ENCODE peak calls at places on chromosomes 11 and 22, in eight cellular contexts. One of them, this sample, is unnamed.

GRCh38 chr11:5712507-5712906 is 22.9 kb downstream of the TRIM22 start:
- DNase-seq in astrocyte of the spinal cord: peak
- DNase-seq in A549: peak
- DNase-seq in heart right ventricle: no peak
- DNase-seq in brain microvascular endothelial cell: no peak
- DNase-seq in thoracic aorta: no peak
- DNase-seq in AG10803: no peak
- DNase-seq in fibroblast of mammary gland: no peak
- DNase-seq in this sample: peak

GRCh38 chr11:88338223-88338661 is 706 bp upstream of the CTSC start:
- DNase-seq in A549: peak
- DNase-seq in brain microvascular endothelial cell: peak
- DNase-seq in heart right ventricle: peak
- DNase-seq in fibroblast of mammary gland: peak
- DNase-seq in thoracic aorta: no peak
- DNase-seq in AG10803: peak
- DNase-seq in astrocyte of the spinal cord: peak
- DNase-seq in this sample: peak

GRCh38 chr11:57460017-57460755 is at the start of gene RTN4RL2:
- DNase-seq in AG10803: peak
- DNase-seq in A549: peak
- DNase-seq in astrocyte of the spinal cord: peak
- DNase-seq in brain microvascular endothelial cell: peak
- DNase-seq in thoracic aorta: no peak
- DNase-seq in fibroblast of mammary gland: peak
- DNase-seq in heart right ventricle: peak
- DNase-seq in this sample: peak

GRCh38 chr11:21037836-21038235 is 368.4 kb downstream of the NELL1 start:
- DNase-seq in A549: no peak
- DNase-seq in AG10803: no peak
- DNase-seq in brain microvascular endothelial cell: no peak
- DNase-seq in thoracic aorta: no peak
- DNase-seq in heart right ventricle: no peak
- DNase-seq in astrocyte of the spinal cord: no peak
- DNase-seq in fibroblast of mammary gland: no peak
- DNase-seq in this sample: no peak

GRCh38 chr11:74754507-74755255 is 6.0 kb downstream of the RNF169 start:
- DNase-seq in A549: peak
- DNase-seq in astrocyte of the spinal cord: peak
- DNase-seq in fibroblast of mammary gland: peak
- DNase-seq in AG10803: peak
- DNase-seq in heart right ventricle: no peak
- DNase-seq in brain microvascular endothelial cell: peak
- DNase-seq in thoracic aorta: no peak
- DNase-seq in this sample: peak

GRCh38 chr11:16226245-16226644 is 130.1 kb downstream of the SOX6 start:
- DNase-seq in astrocyte of the spinal cord: peak
- DNase-seq in brain microvascular endothelial cell: no peak
- DNase-seq in A549: peak
- DNase-seq in fibroblast of mammary gland: peak
- DNase-seq in heart right ventricle: peak
- DNase-seq in thoracic aorta: no peak
- DNase-seq in AG10803: no peak
- DNase-seq in this sample: peak

GRCh38 chr11:13983081-13983751 is 20.7 kb downstream of the SPON1 start:
- DNase-seq in heart right ventricle: no peak
- DNase-seq in AG10803: peak
- DNase-seq in A549: no peak
- DNase-seq in thoracic aorta: no peak
- DNase-seq in fibroblast of mammary gland: peak
- DNase-seq in brain microvascular endothelial cell: no peak
- DNase-seq in astrocyte of the spinal cord: peak
- DNase-seq in this sample: no peak

GRCh38 chr22:20671409-20672081 is 102.4 kb upstream of the SERPIND1 start:
- DNase-seq in astrocyte of the spinal cord: no peak
- DNase-seq in thoracic aorta: no peak
- DNase-seq in heart right ventricle: no peak
- DNase-seq in brain microvascular endothelial cell: no peak
- DNase-seq in A549: no peak
- DNase-seq in fibroblast of mammary gland: no peak
- DNase-seq in AG10803: no peak
- DNase-seq in this sample: no peak

GRCh38 chr11:119694334-119694733 is 34.7 kb downstream of the NECTIN1 start:
- DNase-seq in astrocyte of the spinal cord: no peak
- DNase-seq in A549: peak
- DNase-seq in brain microvascular endothelial cell: no peak
- DNase-seq in fibroblast of mammary gland: no peak
- DNase-seq in AG10803: no peak
- DNase-seq in thoracic aorta: no peak
- DNase-seq in heart right ventricle: no peak
- DNase-seq in this sample: no peak

GRCh38 chr11:57203359-57203758 is 21.6 kb downstream of the LRRC55 start:
- DNase-seq in brain microvascular endothelial cell: no peak
- DNase-seq in A549: no peak
- DNase-seq in astrocyte of the spinal cord: no peak
- DNase-seq in AG10803: peak
- DNase-seq in fibroblast of mammary gland: peak
- DNase-seq in heart right ventricle: peak
- DNase-seq in thoracic aorta: no peak
- DNase-seq in this sample: peak

GRCh38 chr11:11876458-11876857 is 34.7 kb downstream of the USP47 start:
- DNase-seq in heart right ventricle: no peak
- DNase-seq in fibroblast of mammary gland: peak
- DNase-seq in astrocyte of the spinal cord: no peak
- DNase-seq in AG10803: no peak
- DNase-seq in brain microvascular endothelial cell: peak
- DNase-seq in thoracic aorta: no peak
- DNase-seq in A549: peak
- DNase-seq in this sample: no peak

GRCh38 chr11:2768471-2769408 is 68.9 kb upstream of the KCNQ1OT1 start:
- DNase-seq in A549: peak
- DNase-seq in astrocyte of the spinal cord: peak
- DNase-seq in thoracic aorta: no peak
- DNase-seq in fibroblast of mammary gland: peak
- DNase-seq in heart right ventricle: no peak
- DNase-seq in AG10803: peak
- DNase-seq in brain microvascular endothelial cell: peak
- DNase-seq in this sample: peak

GRCh38 chr22:36671398-36671797 is 32.2 kb downstream of the CACNG2 start:
- DNase-seq in astrocyte of the spinal cord: no peak
- DNase-seq in heart right ventricle: no peak
- DNase-seq in fibroblast of mammary gland: no peak
- DNase-seq in thoracic aorta: no peak
- DNase-seq in brain microvascular endothelial cell: no peak
- DNase-seq in A549: no peak
- DNase-seq in AG10803: peak
- DNase-seq in this sample: no peak

GRCh38 chr22:22390989-22391388 is 117.6 kb downstream of the ZNF280B start:
- DNase-seq in AG10803: no peak
- DNase-seq in fibroblast of mammary gland: no peak
- DNase-seq in brain microvascular endothelial cell: no peak
- DNase-seq in A549: no peak
- DNase-seq in astrocyte of the spinal cord: no peak
- DNase-seq in heart right ventricle: no peak
- DNase-seq in thoracic aorta: no peak
- DNase-seq in this sample: no peak

GRCh38 chr11:16784097-16784496 is 45.6 kb downstream of the C11orf58 start:
- DNase-seq in fibroblast of mammary gland: no peak
- DNase-seq in heart right ventricle: no peak
- DNase-seq in thoracic aorta: no peak
- DNase-seq in A549: no peak
- DNase-seq in astrocyte of the spinal cord: no peak
- DNase-seq in AG10803: no peak
- DNase-seq in brain microvascular endothelial cell: no peak
- DNase-seq in this sample: no peak

GRCh38 chr11:107014871-107015270 is 3.4 kb downstream of the GUCY1A2 start:
- DNase-seq in heart right ventricle: no peak
- DNase-seq in AG10803: no peak
- DNase-seq in A549: no peak
- DNase-seq in fibroblast of mammary gland: peak
- DNase-seq in brain microvascular endothelial cell: no peak
- DNase-seq in thoracic aorta: no peak
- DNase-seq in astrocyte of the spinal cord: peak
- DNase-seq in this sample: peak

GRCh38 chr22:38938925-38939324 is 18.5 kb upstream of the APOBEC3A start:
- DNase-seq in A549: no peak
- DNase-seq in astrocyte of the spinal cord: no peak
- DNase-seq in thoracic aorta: no peak
- DNase-seq in brain microvascular endothelial cell: no peak
- DNase-seq in heart right ventricle: no peak
- DNase-seq in AG10803: no peak
- DNase-seq in fibroblast of mammary gland: no peak
- DNase-seq in this sample: no peak

GRCh38 chr22:49353185-49353584 is 474.5 kb downstream of the BRD1 start:
- DNase-seq in heart right ventricle: no peak
- DNase-seq in brain microvascular endothelial cell: no peak
- DNase-seq in fibroblast of mammary gland: no peak
- DNase-seq in astrocyte of the spinal cord: no peak
- DNase-seq in thoracic aorta: no peak
- DNase-seq in AG10803: no peak
- DNase-seq in A549: no peak
- DNase-seq in this sample: no peak

GRCh38 chr11:3616721-3617460 is 24.9 kb downstream of the ART5 start:
- DNase-seq in heart right ventricle: no peak
- DNase-seq in brain microvascular endothelial cell: no peak
- DNase-seq in AG10803: no peak
- DNase-seq in astrocyte of the spinal cord: no peak
- DNase-seq in thoracic aorta: no peak
- DNase-seq in A549: no peak
- DNase-seq in fibroblast of mammary gland: no peak
- DNase-seq in this sample: peak

GRCh38 chr11:19715373-19715772 is 2.7 kb downstream of the NAV2 start:
- DNase-seq in fibroblast of mammary gland: peak
- DNase-seq in brain microvascular endothelial cell: peak
- DNase-seq in A549: peak
- DNase-seq in astrocyte of the spinal cord: peak
- DNase-seq in heart right ventricle: no peak
- DNase-seq in thoracic aorta: peak
- DNase-seq in AG10803: peak
- DNase-seq in this sample: peak
- H3K4me3 ChIP-seq in fibroblast of mammary gland: peak
- H3K4me3 ChIP-seq in brain microvascular endothelial cell: peak
- H3K4me3 ChIP-seq in A549: no peak
- H3K4me3 ChIP-seq in astrocyte of the spinal cord: peak
- H3K4me3 ChIP-seq in heart right ventricle: peak
- H3K4me3 ChIP-seq in thoracic aorta: peak
- H3K4me3 ChIP-seq in AG10803: peak
- H3K4me3 ChIP-seq in this sample: peak

GRCh38 chr11:65524010-65524746 is 705 bp upstream of the SCYL1 start:
- DNase-seq in AG10803: no peak
- DNase-seq in thoracic aorta: no peak
- DNase-seq in astrocyte of the spinal cord: peak
- DNase-seq in heart right ventricle: peak
- DNase-seq in A549: no peak
- DNase-seq in brain microvascular endothelial cell: no peak
- DNase-seq in fibroblast of mammary gland: no peak
- DNase-seq in this sample: no peak
- TF ChIP-seq CTCF in AG10803: no peak
- TF ChIP-seq CTCF in thoracic aorta: no peak
- TF ChIP-seq CTCF in astrocyte of the spinal cord: no peak
- TF ChIP-seq CTCF in heart right ventricle: no peak
- TF ChIP-seq CTCF in A549: no peak
- TF ChIP-seq CTCF in brain microvascular endothelial cell: no peak
- TF ChIP-seq CTCF in fibroblast of mammary gland: no peak
- TF ChIP-seq CTCF in this sample: no peak

GRCh38 chr11:1572200-1573076 is at the start of gene DUSP8:
- DNase-seq in fibroblast of mammary gland: peak
- DNase-seq in heart right ventricle: peak
- DNase-seq in brain microvascular endothelial cell: peak
- DNase-seq in AG10803: peak
- DNase-seq in astrocyte of the spinal cord: peak
- DNase-seq in thoracic aorta: peak
- DNase-seq in A549: peak
- DNase-seq in this sample: peak

GRCh38 chr11:1574256-1575242 is 2.5 kb upstream of the DUSP8 start:
- DNase-seq in AG10803: peak
- DNase-seq in heart right ventricle: peak
- DNase-seq in astrocyte of the spinal cord: no peak
- DNase-seq in thoracic aorta: no peak
- DNase-seq in fibroblast of mammary gland: peak
- DNase-seq in brain microvascular endothelial cell: no peak
- DNase-seq in A549: peak
- DNase-seq in this sample: peak

GRCh38 chr11:1573077-1573846 is 1.2 kb upstream of the DUSP8 start:
- DNase-seq in astrocyte of the spinal cord: no peak
- DNase-seq in fibroblast of mammary gland: no peak
- DNase-seq in thoracic aorta: no peak
- DNase-seq in A549: peak
- DNase-seq in heart right ventricle: no peak
- DNase-seq in AG10803: no peak
- DNase-seq in brain microvascular endothelial cell: no peak
- DNase-seq in this sample: no peak

GRCh38 chr11:1571760-1572199 is 291 bp downstream of the DUSP8 start:
- DNase-seq in heart right ventricle: no peak
- DNase-seq in astrocyte of the spinal cord: no peak
- DNase-seq in fibroblast of mammary gland: no peak
- DNase-seq in A549: no peak
- DNase-seq in AG10803: no peak
- DNase-seq in brain microvascular endothelial cell: no peak
- DNase-seq in thoracic aorta: no peak
- DNase-seq in this sample: no peak

DNA sequence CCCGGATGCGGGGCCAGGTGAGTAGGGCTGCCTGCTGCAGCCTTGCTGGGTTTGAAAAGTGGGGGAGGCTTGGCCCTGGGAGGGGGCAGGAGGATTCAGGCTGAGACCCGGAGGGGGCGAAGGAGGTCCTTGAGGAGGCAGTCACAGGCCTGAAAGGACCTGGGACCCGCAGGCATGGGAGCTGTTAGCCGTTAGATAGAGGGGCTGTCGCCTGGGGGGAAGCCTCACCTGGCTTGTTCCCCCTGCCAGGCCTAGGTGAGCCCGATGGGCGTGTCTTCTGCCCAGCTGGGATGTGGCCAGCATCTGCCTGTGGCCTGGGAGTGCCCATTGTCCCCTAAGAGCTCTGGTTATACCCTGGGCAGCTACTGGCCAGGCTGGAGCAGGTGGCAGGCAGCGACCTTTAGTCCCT is 1.8 kb upstream of the DUSP8 start:
- DNase-seq in A549: peak
- DNase-seq in astrocyte of the spinal cord: no peak
- DNase-seq in thoracic aorta: no peak
- DNase-seq in fibroblast of mammary gland: no peak
- DNase-seq in heart right ventricle: no peak
- DNase-seq in brain microvascular endothelial cell: no peak
- DNase-seq in AG10803: no peak
- DNase-seq in this sample: no peak
- H3K4me3 ChIP-seq in A549: peak
- H3K4me3 ChIP-seq in astrocyte of the spinal cord: no peak
- H3K4me3 ChIP-seq in thoracic aorta: peak
- H3K4me3 ChIP-seq in fibroblast of mammary gland: no peak
- H3K4me3 ChIP-seq in heart right ventricle: peak
- H3K4me3 ChIP-seq in brain microvascular endothelial cell: no peak
- H3K4me3 ChIP-seq in AG10803: no peak
- H3K4me3 ChIP-seq in this sample: no peak

DNA sequence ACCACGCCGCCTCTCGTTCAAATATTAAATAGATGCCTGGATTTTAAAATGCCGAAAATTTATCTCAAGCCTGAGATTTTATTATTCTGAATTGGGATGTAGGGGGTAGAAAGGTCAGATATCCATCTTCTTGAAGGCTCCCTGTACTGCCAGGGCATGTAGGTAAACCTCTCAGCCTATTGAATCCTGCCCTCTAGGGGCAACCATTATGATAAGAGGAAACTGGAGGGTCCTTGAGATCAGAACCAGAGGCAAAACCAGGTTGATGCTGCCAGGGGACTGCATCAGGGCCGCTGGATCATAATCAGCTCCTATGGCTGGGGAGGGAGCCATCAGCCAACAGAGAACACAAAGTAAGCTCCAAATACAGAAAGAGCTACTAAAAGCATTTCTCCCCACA is 92.4 kb downstream of the KCNC1 start:
- DNase-seq in heart right ventricle: no peak
- DNase-seq in brain microvascular endothelial cell: no peak
- DNase-seq in fibroblast of mammary gland: no peak
- DNase-seq in thoracic aorta: no peak
- DNase-seq in AG10803: no peak
- DNase-seq in A549: peak
- DNase-seq in astrocyte of the spinal cord: no peak
- DNase-seq in this sample: no peak
- TF ChIP-seq CTCF in heart right ventricle: no peak
- TF ChIP-seq CTCF in brain microvascular endothelial cell: peak
- TF ChIP-seq CTCF in fibroblast of mammary gland: peak
- TF ChIP-seq CTCF in thoracic aorta: no peak
- TF ChIP-seq CTCF in AG10803: no peak
- TF ChIP-seq CTCF in A549: peak
- TF ChIP-seq CTCF in astrocyte of the spinal cord: peak
- TF ChIP-seq CTCF in this sample: peak

This sample was measured in fibroblast of pulmonary artery.